ENCODE peak calls at places on chromosome X, in seven cellular contexts. One of them, this sample, is unnamed.

GRCh38 chrX:66408507-66408906 is 230.4 kb downstream of the EDA2R start:
- DNase-seq in A549: peak; percentile 4
- DNase-seq in thyroid gland: no peak
- DNase-seq in WERI-Rb-1: no peak
- DNase-seq in trophoblast cell: peak; percentile 8
- DNase-seq in right lobe of liver: no peak
- DNase-seq in stomach: no peak
- DNase-seq in this sample: no peak

GRCh38 chrX:9530848-9531274 is 66.0 kb downstream of the TBL1X start:
- DNase-seq in trophoblast cell: peak; percentile 56
- DNase-seq in WERI-Rb-1: peak; percentile 54
- DNase-seq in right lobe of liver: peak; percentile 77
- DNase-seq in stomach: peak; percentile 71
- DNase-seq in thyroid gland: peak; percentile 77
- DNase-seq in A549: peak; percentile 70
- DNase-seq in this sample: no peak

GRCh38 chrX:103177561-103177960 is 37.3 kb upstream of the BEX4 start:
- DNase-seq in WERI-Rb-1: no peak
- DNase-seq in A549: no peak
- DNase-seq in trophoblast cell: no peak
- DNase-seq in thyroid gland: no peak
- DNase-seq in right lobe of liver: no peak
- DNase-seq in stomach: no peak
- DNase-seq in this sample: no peak

GRCh38 chrX:15224747-15225146 is 45.1 kb downstream of the ASB9 start:
- DNase-seq in WERI-Rb-1: no peak
- DNase-seq in A549: no peak
- DNase-seq in trophoblast cell: no peak
- DNase-seq in stomach: no peak
- DNase-seq in right lobe of liver: no peak
- DNase-seq in thyroid gland: no peak
- DNase-seq in this sample: no peak

GRCh38 chrX:106726485-106727437 is at the start of gene RNF128:
- DNase-seq in stomach: peak; percentile 72
- DNase-seq in trophoblast cell: peak; percentile 61
- DNase-seq in A549: peak; percentile 7
- DNase-seq in thyroid gland: peak; percentile 81
- DNase-seq in right lobe of liver: peak; percentile 84
- DNase-seq in WERI-Rb-1: no peak
- DNase-seq in this sample: peak; percentile 42

GRCh38 chrX:119694601-119695534 is 1.9 kb upstream of the SEPTIN6 start:
- DNase-seq in right lobe of liver: no peak
- DNase-seq in WERI-Rb-1: no peak
- DNase-seq in thyroid gland: no peak
- DNase-seq in trophoblast cell: peak; percentile 20
- DNase-seq in A549: peak; percentile 42
- DNase-seq in stomach: no peak
- DNase-seq in this sample: no peak

GRCh38 chrX:1468250-1468772 is 15.6 kb upstream of the ASMTL start:
- DNase-seq in stomach: peak; percentile 50
- DNase-seq in right lobe of liver: peak; percentile 41
- DNase-seq in thyroid gland: no peak
- DNase-seq in trophoblast cell: peak; percentile 46
- DNase-seq in A549: peak; percentile 52
- DNase-seq in WERI-Rb-1: no peak
- DNase-seq in this sample: peak; percentile 49

GRCh38 chrX:130118941-130119640 is 8.8 kb upstream of the ELF4 start:
- DNase-seq in A549: no peak
- DNase-seq in trophoblast cell: peak; percentile 71
- DNase-seq in WERI-Rb-1: no peak
- DNase-seq in right lobe of liver: no peak
- DNase-seq in thyroid gland: no peak
- DNase-seq in stomach: no peak
- DNase-seq in this sample: no peak

GRCh38 chrX:34658316-34658715 is 1.2 kb upstream of the TMEM47 start:
- DNase-seq in trophoblast cell: no peak
- DNase-seq in WERI-Rb-1: no peak
- DNase-seq in thyroid gland: no peak
- DNase-seq in right lobe of liver: no peak
- DNase-seq in stomach: no peak
- DNase-seq in A549: no peak
- DNase-seq in this sample: no peak

GRCh38 chrX:117840645-117841044 is 276.0 kb downstream of the KLHL13 start:
- DNase-seq in A549: no peak
- DNase-seq in right lobe of liver: no peak
- DNase-seq in thyroid gland: no peak
- DNase-seq in trophoblast cell: no peak
- DNase-seq in WERI-Rb-1: no peak
- DNase-seq in stomach: no peak
- DNase-seq in this sample: no peak

GRCh38 chrX:83260288-83260687 is 247.8 kb upstream of the POU3F4 start:
- DNase-seq in stomach: no peak
- DNase-seq in thyroid gland: no peak
- DNase-seq in A549: no peak
- DNase-seq in right lobe of liver: no peak
- DNase-seq in WERI-Rb-1: peak; percentile 5
- DNase-seq in trophoblast cell: no peak
- DNase-seq in this sample: no peak

GRCh38 chrX:12802741-12803140 is 11.5 kb downstream of the PRPS2 start:
- DNase-seq in WERI-Rb-1: no peak
- DNase-seq in thyroid gland: no peak
- DNase-seq in A549: no peak
- DNase-seq in trophoblast cell: no peak
- DNase-seq in right lobe of liver: no peak
- DNase-seq in stomach: no peak
- DNase-seq in this sample: no peak

GRCh38 chrX:80879143-80879542 is 69.5 kb upstream of the BRWD3 start:
- DNase-seq in WERI-Rb-1: no peak
- DNase-seq in trophoblast cell: peak; percentile 27
- DNase-seq in A549: no peak
- DNase-seq in stomach: peak; percentile 55
- DNase-seq in right lobe of liver: peak; percentile 54
- DNase-seq in thyroid gland: peak; percentile 43
- DNase-seq in this sample: peak; percentile 1

GRCh38 chrX:113906168-113906567 is 677.7 kb upstream of the HTR2C start:
- DNase-seq in trophoblast cell: no peak
- DNase-seq in stomach: no peak
- DNase-seq in thyroid gland: no peak
- DNase-seq in right lobe of liver: no peak
- DNase-seq in A549: no peak
- DNase-seq in WERI-Rb-1: no peak
- DNase-seq in this sample: no peak

GRCh38 chrX:129000797-129001196 is 522.5 kb downstream of the SMARCA1 start:
- DNase-seq in trophoblast cell: peak; percentile 27
- DNase-seq in stomach: no peak
- DNase-seq in WERI-Rb-1: no peak
- DNase-seq in A549: no peak
- DNase-seq in right lobe of liver: no peak
- DNase-seq in thyroid gland: no peak
- DNase-seq in this sample: no peak

GRCh38 chrX:14832151-14832550 is 40.7 kb downstream of the FANCB start:
- DNase-seq in thyroid gland: no peak
- DNase-seq in right lobe of liver: no peak
- DNase-seq in WERI-Rb-1: no peak
- DNase-seq in trophoblast cell: no peak
- DNase-seq in stomach: no peak
- DNase-seq in A549: no peak
- DNase-seq in this sample: no peak

GRCh38 chrX:96102997-96103396 is 581.6 kb upstream of the DIAPH2 start:
- DNase-seq in trophoblast cell: no peak
- DNase-seq in A549: no peak
- DNase-seq in right lobe of liver: no peak
- DNase-seq in stomach: peak; percentile 27
- DNase-seq in thyroid gland: peak; percentile 1
- DNase-seq in WERI-Rb-1: no peak
- DNase-seq in this sample: no peak

GRCh38 chrX:15973299-15973698 is 118.7 kb upstream of the AP1S2 start:
- DNase-seq in trophoblast cell: peak; percentile 26
- DNase-seq in right lobe of liver: no peak
- DNase-seq in A549: peak; percentile 33
- DNase-seq in thyroid gland: no peak
- DNase-seq in WERI-Rb-1: peak; percentile 49
- DNase-seq in stomach: no peak
- DNase-seq in this sample: peak; percentile 4

GRCh38 chrX:16082470-16083085 is 40.8 kb upstream of the GRPR start:
- DNase-seq in right lobe of liver: no peak
- DNase-seq in A549: no peak
- DNase-seq in trophoblast cell: no peak
- DNase-seq in stomach: no peak
- DNase-seq in WERI-Rb-1: no peak
- DNase-seq in thyroid gland: no peak
- DNase-seq in this sample: no peak

GRCh38 chrX:30935985-30936384 is 46.9 kb upstream of the TAB3 start:
- DNase-seq in thyroid gland: peak; percentile 4
- DNase-seq in stomach: peak; percentile 38
- DNase-seq in A549: peak; percentile 21
- DNase-seq in right lobe of liver: peak; percentile 58
- DNase-seq in WERI-Rb-1: peak; percentile 54
- DNase-seq in trophoblast cell: peak; percentile 63
- DNase-seq in this sample: no peak

GRCh38 chrX:69109706-69110635 is 55.3 kb downstream of the PJA1 start:
- DNase-seq in trophoblast cell: peak; percentile 84
- DNase-seq in WERI-Rb-1: no peak
- DNase-seq in stomach: no peak
- DNase-seq in A549: peak; percentile 84
- DNase-seq in thyroid gland: no peak
- DNase-seq in right lobe of liver: no peak
- DNase-seq in this sample: peak; percentile 93

DNA sequence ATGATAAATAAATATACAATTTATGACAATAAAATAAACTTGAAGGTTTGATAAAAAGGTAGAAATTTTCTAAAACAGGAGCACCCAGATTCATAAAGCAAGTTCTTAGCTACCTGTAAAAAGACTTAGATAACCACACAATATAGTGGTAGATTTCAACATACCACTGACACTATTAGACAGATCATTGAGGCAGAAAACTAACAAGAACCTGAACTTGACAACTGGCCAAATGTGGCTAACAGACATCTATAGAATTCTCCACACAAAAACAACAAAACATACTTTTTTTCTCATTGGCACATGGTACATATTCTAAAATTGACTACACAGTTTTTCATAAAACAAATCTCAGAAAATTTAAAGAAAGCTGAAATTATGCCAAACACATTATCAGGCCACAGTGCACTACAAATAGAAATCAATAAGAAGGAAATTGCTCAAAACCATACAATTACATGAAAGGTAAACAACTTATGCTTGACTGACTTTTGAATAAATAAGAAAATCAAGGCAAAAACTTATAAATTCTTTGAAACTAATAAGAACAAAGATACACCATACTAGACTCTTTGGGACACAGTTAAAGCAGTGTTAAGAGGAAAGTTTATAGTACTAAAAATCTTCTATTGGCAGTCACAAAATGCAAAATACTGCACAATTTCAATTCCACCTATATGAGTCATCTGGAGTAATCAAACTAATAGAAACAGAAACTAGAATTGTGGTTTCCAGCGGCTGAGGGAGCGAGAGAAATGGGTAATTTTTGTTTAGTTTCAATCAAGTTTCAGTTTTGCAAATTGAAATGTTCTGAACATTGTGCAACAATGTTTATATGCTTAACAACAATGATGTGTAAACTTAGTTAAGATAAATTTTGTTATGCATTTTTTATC is 925.6 kb downstream of the SH3BGRL start:
- DNase-seq in stomach: no peak
- DNase-seq in WERI-Rb-1: no peak
- DNase-seq in right lobe of liver: no peak
- DNase-seq in thyroid gland: no peak
- DNase-seq in A549: no peak
- DNase-seq in trophoblast cell: peak; percentile 1
- DNase-seq in this sample: no peak
- H3K9me3 ChIP-seq in stomach: no peaks in the 10 kb centered on the region
- H3K9me3 ChIP-seq in WERI-Rb-1: no peaks in the 10 kb centered on the region
- H3K9me3 ChIP-seq in right lobe of liver: no peaks in the 10 kb centered on the region
- H3K9me3 ChIP-seq in thyroid gland: no peaks in the 10 kb centered on the region
- H3K9me3 ChIP-seq in A549: no peaks in the 10 kb centered on the region
- H3K9me3 ChIP-seq in trophoblast cell: no peaks in the 10 kb centered on the region
- H3K9me3 ChIP-seq in this sample: no peaks in the 10 kb centered on the region

GRCh38 chrX:47991263-47992092 is 12.3 kb downstream of the ZNF182 start:
- DNase-seq in thyroid gland: no peak
- DNase-seq in stomach: no peak
- DNase-seq in A549: no peak
- DNase-seq in right lobe of liver: no peak
- DNase-seq in trophoblast cell: peak; percentile 72
- DNase-seq in WERI-Rb-1: no peak
- DNase-seq in this sample: no peak
- H3K9me3 ChIP-seq in thyroid gland: no peaks in the 10 kb centered on the region
- H3K9me3 ChIP-seq in stomach: peaks cover 18% of the 10 kb centered on the region
- H3K9me3 ChIP-seq in A549: peaks cover 57% of the 10 kb centered on the region
- H3K9me3 ChIP-seq in right lobe of liver: no peaks in the 10 kb centered on the region
- H3K9me3 ChIP-seq in trophoblast cell: no peaks in the 10 kb centered on the region
- H3K9me3 ChIP-seq in WERI-Rb-1: no peaks in the 10 kb centered on the region
- H3K9me3 ChIP-seq in this sample: no peaks in the 10 kb centered on the region

GRCh38 chrX:155923200-155923599 is 42.1 kb downstream of the VAMP7 start:
- DNase-seq in stomach: no peak
- DNase-seq in right lobe of liver: no peak
- DNase-seq in WERI-Rb-1: no peak
- DNase-seq in A549: no peak
- DNase-seq in thyroid gland: no peak
- DNase-seq in trophoblast cell: no peak
- DNase-seq in this sample: no peak
- H3K9me3 ChIP-seq in stomach: peaks cover 4% of the 10 kb centered on the region
- H3K9me3 ChIP-seq in right lobe of liver: no peaks in the 10 kb centered on the region
- H3K9me3 ChIP-seq in WERI-Rb-1: no peaks in the 10 kb centered on the region
- H3K9me3 ChIP-seq in A549: no peaks in the 10 kb centered on the region
- H3K9me3 ChIP-seq in thyroid gland: no peaks in the 10 kb centered on the region
- H3K9me3 ChIP-seq in trophoblast cell: peaks cover 3% of the 10 kb centered on the region
- H3K9me3 ChIP-seq in this sample: no peaks in the 10 kb centered on the region

DNA sequence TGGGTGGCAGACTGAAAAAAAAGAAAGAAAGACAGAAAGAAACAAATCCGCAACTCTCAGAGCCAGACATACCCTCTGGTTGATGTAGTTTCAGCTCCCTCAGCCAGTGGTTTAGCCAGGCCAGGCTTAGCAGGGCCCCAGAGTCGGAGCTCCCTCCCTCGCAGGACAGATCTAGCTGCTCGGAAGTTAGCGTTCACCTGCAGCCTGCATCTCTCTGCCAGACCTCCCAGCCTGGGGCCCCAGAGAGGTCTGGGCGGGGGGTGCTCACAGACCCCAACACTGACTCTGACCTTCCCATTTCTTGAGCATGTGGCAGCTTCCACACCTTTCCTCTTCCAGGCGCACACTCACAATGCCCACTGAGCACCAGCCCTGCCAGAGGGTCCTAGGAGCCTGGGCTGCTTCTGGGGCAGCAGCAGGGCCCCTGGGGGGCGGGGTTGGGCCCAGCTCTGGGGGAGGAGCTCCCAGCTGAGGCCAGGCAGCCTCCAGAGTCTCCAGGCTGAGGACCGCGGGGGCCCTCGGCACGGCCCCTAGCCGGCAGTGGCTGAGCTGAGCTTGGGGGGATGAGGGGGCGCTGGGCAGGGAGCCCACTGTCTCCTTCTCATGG is 4.8 kb upstream of the ZNF185 start:
- DNase-seq in thyroid gland: no peak
- DNase-seq in right lobe of liver: no peak
- DNase-seq in stomach: no peak
- DNase-seq in trophoblast cell: no peak
- DNase-seq in WERI-Rb-1: no peak
- DNase-seq in A549: no peak
- DNase-seq in this sample: no peak
- H3K9me3 ChIP-seq in thyroid gland: no peaks in the 10 kb centered on the region
- H3K9me3 ChIP-seq in right lobe of liver: no peaks in the 10 kb centered on the region
- H3K9me3 ChIP-seq in stomach: no peaks in the 10 kb centered on the region
- H3K9me3 ChIP-seq in trophoblast cell: no peaks in the 10 kb centered on the region
- H3K9me3 ChIP-seq in WERI-Rb-1: no peaks in the 10 kb centered on the region
- H3K9me3 ChIP-seq in A549: no peaks in the 10 kb centered on the region
- H3K9me3 ChIP-seq in this sample: no peaks in the 10 kb centered on the region

GRCh38 chrX:45172890-45173289 is 27.8 kb downstream of the DIPK2B start:
- DNase-seq in right lobe of liver: no peak
- DNase-seq in thyroid gland: no peak
- DNase-seq in WERI-Rb-1: no peak
- DNase-seq in trophoblast cell: no peak
- DNase-seq in stomach: no peak
- DNase-seq in A549: peak; percentile 55
- DNase-seq in this sample: peak; percentile 69
- H3K9me3 ChIP-seq in right lobe of liver: no peaks in the 10 kb centered on the region
- H3K9me3 ChIP-seq in thyroid gland: no peaks in the 10 kb centered on the region
- H3K9me3 ChIP-seq in WERI-Rb-1: no peaks in the 10 kb centered on the region
- H3K9me3 ChIP-seq in trophoblast cell: no peaks in the 10 kb centered on the region
- H3K9me3 ChIP-seq in stomach: peaks cover 8% of the 10 kb centered on the region
- H3K9me3 ChIP-seq in A549: no peaks in the 10 kb centered on the region
- H3K9me3 ChIP-seq in this sample: no peaks in the 10 kb centered on the region